ENCODE peak calls at places on chromosomes 13 and 19, in five cellular contexts. D is GM12891, Y is SK-N-SH, G is HepG2, T is H1. X is an unnamed sample.

GRCh38 chr13:104008075-104008474 is 941.9 kb upstream of the SLC10A2 start:
- DNase-seq in D (no peak), T (no peak), Y (no peak), G (no peak), X (no peak)

GRCh38 chr13:59774511-59774911 is 389.2 kb downstream of the DIAPH3 start:
- DNase-seq in Y (no peak), D (no peak), T (no peak), G (peak), X (no peak)

GRCh38 chr13:57932071-57932470 is 300.5 kb downstream of the PCDH17 start:
- DNase-seq in T (no peak), D (no peak), Y (no peak), G (no peak), X (no peak)

GRCh38 chr19:10603873-10604459 is 16.9 kb upstream of the AP1M2 start:
- DNase-seq in Y (peak), T (no peak), D (peak), G (no peak), X (no peak)

GRCh38 chr13:31053098-31053497 is 108.6 kb downstream of the HSPH1 start:
- DNase-seq in D (no peak), G (no peak), Y (no peak), T (no peak), X (no peak)

GRCh38 chr19:23437901-23438300 is 42.6 kb upstream of the ZNF91 start:
- DNase-seq in Y (no peak), G (no peak), T (no peak), D (no peak), X (no peak)

GRCh38 chr13:28173793-28174192 is 35.4 kb downstream of the PAN3 start:
- DNase-seq in T (no peak), G (no peak), D (no peak), Y (no peak), X (no peak)

GRCh38 chr13:52862358-52863206 is 14.1 kb upstream of the PCDH8 start:
- DNase-seq in D (no peak), T (peak), Y (peak), G (peak), X (no peak)

GRCh38 chr19:2546128-2547032 is 70.5 kb downstream of the GADD45B start:
- DNase-seq in D (no peak), Y (no peak), G (peak), T (peak), X (no peak)

GRCh38 chr19:18204394-18205179 is 745 bp upstream of the RAB3A start:
- DNase-seq in T (peak), Y (peak), D (no peak), G (no peak), X (no peak)

GRCh38 chr13:50125556-50126377 is 110.5 kb downstream of the KCNRG start:
- DNase-seq in D (peak), T (peak), Y (peak), G (peak), X (no peak)

GRCh38 chr19:55432355-55432959 is 10.6 kb downstream of the SHISA7 start:
- DNase-seq in D (no peak), Y (no peak), G (no peak), T (no peak), X (no peak)

GRCh38 chr13:95153647-95154405 is 147.4 kb downstream of the ABCC4 start:
- DNase-seq in D (no peak), T (no peak), G (no peak), Y (no peak), X (no peak)

GRCh38 chr13:99941086-99941485 is 30.5 kb downstream of the ZIC5 start:
- DNase-seq in Y (no peak), T (no peak), G (peak), D (no peak), X (no peak)

GRCh38 chr13:106507560-106508274 is 27.7 kb downstream of the EFNB2 start:
- DNase-seq in Y (no peak), T (no peak), D (no peak), G (peak), X (no peak)

DNA sequence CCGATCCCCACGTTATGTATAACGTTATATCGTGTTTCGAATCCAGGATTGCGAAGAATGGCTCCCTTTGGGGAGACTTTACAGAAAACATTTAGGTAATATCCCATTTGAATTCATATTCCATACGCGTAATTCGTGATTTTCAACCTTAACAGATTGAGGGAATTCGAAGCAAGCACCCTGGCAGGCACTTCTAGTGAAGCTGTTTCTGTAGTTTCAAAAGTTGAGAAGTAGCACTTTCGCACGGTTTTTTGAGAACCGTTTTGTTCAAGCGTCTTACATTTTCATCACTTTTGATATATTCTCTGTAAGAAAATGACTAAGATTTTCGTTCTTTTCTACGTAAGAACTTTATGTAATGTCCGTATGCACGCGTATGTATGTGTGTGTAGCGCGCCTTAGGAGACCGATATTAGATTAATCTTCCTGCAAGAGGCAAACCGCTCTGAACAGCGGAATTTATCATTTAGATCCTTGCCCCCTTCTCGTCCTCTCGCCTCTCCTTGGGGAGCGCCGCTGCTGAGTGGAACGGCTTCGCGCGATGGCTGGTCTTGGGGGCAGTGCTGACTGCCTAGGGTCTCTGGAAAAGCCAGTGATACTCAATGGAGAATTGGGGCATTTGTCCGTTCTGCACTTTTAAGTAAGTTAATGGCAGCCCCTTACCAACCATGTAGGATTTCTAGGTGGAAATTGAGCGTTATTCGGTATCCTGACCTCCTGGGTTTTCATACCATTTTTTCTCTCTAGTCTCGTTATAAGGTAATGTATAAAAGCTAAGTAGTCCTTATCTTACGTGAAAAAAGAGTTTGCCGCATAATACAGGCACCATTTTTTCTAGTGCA is 4.8 kb downstream of the MAB21L1 start:
- DNase-seq in Y (no peak), G (no peak), D (no peak), T (no peak), X (no peak)
- TF ChIP-seq POLR2AphosphoS5 in Y (no peak), G (no peak), D (no peak), T (no peak), X (no peak)

DNA sequence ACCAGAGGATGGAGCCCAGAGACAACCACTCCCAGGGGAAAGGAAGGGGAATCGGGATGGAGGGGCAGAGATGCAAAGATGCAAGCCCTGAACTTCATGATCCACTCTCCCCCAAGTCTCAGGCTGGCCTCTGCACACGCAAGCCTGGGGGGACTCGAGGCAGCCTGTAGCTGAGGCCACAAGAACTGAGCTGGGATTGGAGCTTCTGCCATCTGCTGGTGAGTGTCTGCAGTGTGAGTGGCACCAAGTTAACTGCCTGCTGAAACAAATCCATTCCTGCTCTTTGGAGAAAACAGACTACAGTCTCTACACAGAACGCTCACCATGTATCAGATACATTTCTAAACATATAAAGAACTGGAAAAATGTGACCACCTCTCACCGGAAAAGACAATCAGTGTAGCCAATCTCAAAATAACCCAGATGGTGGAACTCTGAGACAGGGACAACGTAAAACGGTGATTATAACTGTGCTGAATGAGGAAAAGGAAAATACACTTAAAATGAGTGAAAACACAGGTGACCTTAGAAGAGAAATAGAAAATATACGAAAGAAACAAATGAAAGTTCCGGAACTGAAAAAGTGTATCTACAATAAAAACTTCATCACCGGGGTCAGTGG is 62.1 kb downstream of the KLF2 start:
- DNase-seq in Y (peak), D (peak), T (no peak), G (peak), X (no peak)
- TF ChIP-seq TAF1 in Y (no peak), D (no peak), T (no peak), G (no peak), X (no peak)

GRCh38 chr19:33270769-33271168 is 31.6 kb downstream of the CEBPA start:
- DNase-seq in D (no peak), Y (no peak), G (no peak), T (no peak), X (no peak)
- TF ChIP-seq POLR2AphosphoS5 in D (no peak), Y (no peak), G (no peak), T (no peak), X (no peak)

DNA sequence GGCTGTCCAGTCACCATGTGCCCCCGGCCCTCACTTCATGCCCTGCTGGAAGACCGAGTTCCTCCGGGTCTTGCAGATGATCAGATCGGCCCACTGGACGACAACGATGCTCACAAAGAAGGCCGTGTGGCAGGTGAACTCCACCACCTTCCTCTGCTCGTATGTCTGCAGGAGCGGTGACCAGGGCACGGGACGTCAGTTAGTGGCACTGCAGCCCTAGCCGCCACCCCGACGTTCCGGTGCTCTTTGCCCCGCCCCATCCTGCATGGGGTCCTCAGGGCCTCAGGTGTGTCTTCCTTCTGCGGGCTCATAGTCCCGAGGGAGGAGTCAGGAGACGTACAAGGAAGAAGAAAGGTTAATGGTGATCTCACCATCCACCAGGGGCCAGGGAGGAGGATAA is 9.6 kb upstream of the RABAC1 start:
- DNase-seq in G (no peak), D (no peak), Y (no peak), T (no peak), X (no peak)
- TF ChIP-seq TAF1 in G (no peak), D (no peak), Y (no peak), T (no peak), X (no peak)

DNA sequence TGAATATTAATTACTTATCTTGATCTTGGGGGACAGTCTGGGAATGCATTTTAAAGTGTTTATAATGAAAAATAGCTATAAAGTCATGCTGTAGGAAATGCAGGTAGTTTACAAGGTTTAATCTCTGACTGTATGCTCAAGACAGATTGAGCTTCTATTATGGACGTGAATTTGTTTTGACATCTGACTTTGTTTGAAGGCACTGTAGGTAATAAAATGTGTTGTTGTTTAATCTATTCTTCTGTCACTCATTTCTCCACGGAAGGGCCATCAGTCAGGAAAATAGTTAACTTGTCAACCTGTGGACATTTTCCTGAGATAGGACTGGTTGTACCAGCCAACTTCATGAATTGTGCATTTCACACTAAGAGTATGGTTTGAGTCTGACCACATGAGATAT is 893.1 kb upstream of the SLITRK6 start:
- DNase-seq in Y (no peak), T (no peak), G (no peak), D (no peak), X (no peak)
- TF ChIP-seq POLR2AphosphoS5 in Y (no peak), T (no peak), G (no peak), D (no peak), X (no peak)

GRCh38 chr13:68616600-68617222 is 1386.6 kb upstream of the PCDH9 start:
- DNase-seq in Y (no peak), G (peak), T (no peak), D (no peak), X (no peak)
- TF ChIP-seq TAF1 in Y (no peak), G (no peak), T (no peak), D (no peak), X (no peak)

GRCh38 chr19:52336976-52337375 is 933 bp downstream of the ZNF610 start:
- DNase-seq in D (no peak), G (no peak), T (no peak), Y (peak), X (no peak)

GRCh38 chr19:52335768-52336116 is 301 bp upstream of the ZNF610 start:
- DNase-seq in Y (no peak), D (no peak), G (no peak), T (no peak), X (no peak)

GRCh38 chr19:52331757-52332156 is 4.3 kb upstream of the ZNF610 start:
- DNase-seq in D (no peak), Y (no peak), T (no peak), G (no peak), X (no peak)

DNA sequence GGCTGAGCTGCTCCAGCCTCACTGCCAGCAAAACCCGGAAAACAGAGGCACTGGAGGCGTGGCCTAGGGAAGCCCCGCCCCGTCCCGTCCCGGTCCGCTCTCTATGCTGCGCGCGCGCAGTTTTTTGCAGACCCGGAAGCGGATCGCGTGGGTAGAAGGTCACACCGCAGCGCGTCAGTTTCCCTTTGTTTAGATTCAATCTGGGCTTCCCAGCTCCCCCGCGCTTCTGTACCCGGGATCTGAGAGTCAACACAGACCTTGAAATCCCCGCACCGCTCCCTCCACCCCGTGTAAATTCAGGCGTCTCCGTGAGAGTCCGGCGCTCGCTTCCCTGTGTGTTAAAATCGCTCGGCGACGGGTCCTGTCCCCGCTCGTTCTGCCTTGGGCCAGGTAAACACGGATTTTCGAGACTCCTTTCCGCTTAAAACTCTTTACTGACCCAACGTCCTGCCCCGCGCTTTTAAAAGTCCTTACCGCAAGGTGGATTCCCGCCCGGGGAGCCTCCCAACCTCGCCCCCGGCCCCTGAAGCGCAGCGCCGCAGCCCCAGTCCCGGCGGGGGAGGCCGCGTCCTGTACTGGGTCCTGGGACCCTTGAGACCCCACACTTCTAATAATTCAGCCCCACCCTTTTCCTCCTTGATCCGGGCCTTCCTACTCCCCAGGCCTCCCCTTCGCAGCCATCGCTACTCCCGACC is at the start of gene ZNF610:
- DNase-seq in T (peak), Y (peak), G (peak), D (peak), X (peak)
- TF ChIP-seq POLR2AphosphoS5 in T (peak), Y (peak), G (no peak), D (peak), X (peak)

X was measured in GM12892.